ENCODE peak calls at places on chromosomes 16 and 17, in ten cellular contexts. V is astrocyte of the spinal cord; L is non-pigmented ciliary epithelial cell; U is ureter; I is SK-N-DZ; S is stimulated activated CD4-positive, alpha-beta T cell treated with anti-CD3 and anti-CD28 coated beads, Interleukin-1b, Interleukin-23, amount 100 ng/mL, for 24 hours; Z is kidney glomerular epithelial cell; Y is CD4-positive, alpha-beta T cell; F is NCI-H510A; E is thoracic aorta. P is an unnamed sample.

GRCh38 chr17:75642221-75643032 is 9.2 kb downstream of the SMIM5 start:
- DNase-seq in V (no peak), L (no peak), U (no peak), I (no peak), S (no peak), Z (no peak), Y (no peak), F (peak; percentile 67), E (no peak), P (no peak)

GRCh38 chr16:995087-995486 is 13.5 kb downstream of the SOX8 start:
- DNase-seq in V (peak; percentile 46), L (no peak), U (no peak), I (no peak), S (no peak), Z (no peak), Y (no peak), F (no peak), E (no peak), P (no peak)

GRCh38 chr16:68385371-68385770 is 62.9 kb downstream of the SMPD3 start:
- DNase-seq in V (no peak), L (no peak), U (no peak), I (no peak), S (no peak), Z (no peak), Y (no peak), F (no peak), E (no peak), P (no peak)

GRCh38 chr16:74111583-74111982 is 185.0 kb upstream of the PSMD7 start:
- DNase-seq in V (no peak), L (no peak), U (no peak), I (peak; percentile 29), S (no peak), Z (no peak), Y (no peak), F (no peak), E (no peak), P (no peak)

GRCh38 chr16:31876955-31877828 is 3.6 kb downstream of the ZNF267 start:
- DNase-seq in V (peak; percentile 93), L (peak; percentile 78), U (no peak), I (no peak), S (no peak), Z (peak; percentile 93), Y (peak; percentile 27), F (no peak), E (no peak), P (peak; percentile 37)

GRCh38 chr17:20930065-20930760 is 112.6 kb downstream of the USP22 start:
- DNase-seq in V (peak; percentile 13), L (no peak), U (no peak), I (no peak), S (no peak), Z (no peak), Y (no peak), F (no peak), E (no peak), P (no peak)

GRCh38 chr17:44444735-44445105 is 55.3 kb upstream of the ITGA2B start:
- DNase-seq in V (peak; percentile 73), L (peak; percentile 73), U (no peak), I (no peak), S (no peak), Z (peak; percentile 63), Y (no peak), F (no peak), E (no peak), P (no peak)

GRCh38 chr17:50203589-50204345 is 2.3 kb upstream of the COL1A1 start:
- DNase-seq in V (peak; percentile 88), L (no peak), U (no peak), I (no peak), S (no peak), Z (no peak), Y (no peak), F (no peak), E (no peak), P (no peak)

GRCh38 chr17:9522074-9522473 is 53.5 kb downstream of the STX8 start:
- DNase-seq in V (peak; percentile 62), L (peak; percentile 37), U (no peak), I (peak; percentile 27), S (no peak), Z (peak; percentile 39), Y (no peak), F (no peak), E (no peak), P (no peak)

GRCh38 chr16:13102401-13102800 is 201.0 kb downstream of the SHISA9 start:
- DNase-seq in V (no peak), L (no peak), U (no peak), I (no peak), S (no peak), Z (no peak), Y (no peak), F (no peak), E (no peak), P (no peak)

P was measured in SW 1271.